ENCODE peak calls at places on chromosomes 7 and 10, in eight cellular contexts. One of them, this sample, is unnamed.

GRCh38 chr7:66741706-66742053 is 1.1 kb downstream of the RABGEF1 start:
- DNase-seq in PC-3: peak
- DNase-seq in astrocyte of the spinal cord: peak
- DNase-seq in HFFc6: no peak
- DNase-seq in OCI-LY7: no peak
- DNase-seq in upper lobe of right lung: no peak
- DNase-seq in activated CD8-positive, alpha-beta T cell treated with anti-CD3 and anti-CD28 coated beads for 36 hours: no peak
- DNase-seq in heart right ventricle: no peak
- DNase-seq in this sample: no peak

GRCh38 chr10:132448248-132448731 is 51.3 kb downstream of the PWWP2B start:
- DNase-seq in PC-3: peak
- DNase-seq in astrocyte of the spinal cord: no peak
- DNase-seq in HFFc6: no peak
- DNase-seq in OCI-LY7: peak
- DNase-seq in upper lobe of right lung: peak
- DNase-seq in activated CD8-positive, alpha-beta T cell treated with anti-CD3 and anti-CD28 coated beads for 36 hours: peak
- DNase-seq in heart right ventricle: no peak
- DNase-seq in this sample: peak

GRCh38 chr10:124743188-124744046 is 761 bp downstream of the FAM53B start:
- DNase-seq in PC-3: peak
- DNase-seq in astrocyte of the spinal cord: peak
- DNase-seq in HFFc6: peak
- DNase-seq in OCI-LY7: peak
- DNase-seq in upper lobe of right lung: peak
- DNase-seq in activated CD8-positive, alpha-beta T cell treated with anti-CD3 and anti-CD28 coated beads for 36 hours: peak
- DNase-seq in heart right ventricle: no peak
- DNase-seq in this sample: no peak

GRCh38 chr10:100340948-100341847 is 5.8 kb upstream of the SCD start:
- DNase-seq in PC-3: no peak
- DNase-seq in astrocyte of the spinal cord: peak
- DNase-seq in HFFc6: no peak
- DNase-seq in OCI-LY7: no peak
- DNase-seq in upper lobe of right lung: peak
- DNase-seq in activated CD8-positive, alpha-beta T cell treated with anti-CD3 and anti-CD28 coated beads for 36 hours: no peak
- DNase-seq in heart right ventricle: no peak
- DNase-seq in this sample: no peak

GRCh38 chr7:18354108-18354507 is 141.4 kb upstream of the HDAC9 start:
- DNase-seq in PC-3: no peak
- DNase-seq in astrocyte of the spinal cord: no peak
- DNase-seq in HFFc6: no peak
- DNase-seq in OCI-LY7: no peak
- DNase-seq in upper lobe of right lung: no peak
- DNase-seq in activated CD8-positive, alpha-beta T cell treated with anti-CD3 and anti-CD28 coated beads for 36 hours: no peak
- DNase-seq in heart right ventricle: no peak
- DNase-seq in this sample: no peak

GRCh38 chr10:33010132-33011037 is 52.4 kb upstream of the ITGB1 start:
- DNase-seq in PC-3: peak
- DNase-seq in astrocyte of the spinal cord: peak
- DNase-seq in HFFc6: peak
- DNase-seq in OCI-LY7: no peak
- DNase-seq in upper lobe of right lung: no peak
- DNase-seq in activated CD8-positive, alpha-beta T cell treated with anti-CD3 and anti-CD28 coated beads for 36 hours: peak
- DNase-seq in heart right ventricle: no peak
- DNase-seq in this sample: no peak

GRCh38 chr7:25028370-25028971 is 48.5 kb upstream of the OSBPL3 start:
- DNase-seq in PC-3: peak
- DNase-seq in astrocyte of the spinal cord: peak
- DNase-seq in HFFc6: peak
- DNase-seq in OCI-LY7: no peak
- DNase-seq in upper lobe of right lung: no peak
- DNase-seq in activated CD8-positive, alpha-beta T cell treated with anti-CD3 and anti-CD28 coated beads for 36 hours: peak
- DNase-seq in heart right ventricle: no peak
- DNase-seq in this sample: no peak

GRCh38 chr10:4074559-4075407 is 289.8 kb upstream of the KLF6 start:
- DNase-seq in PC-3: no peak
- DNase-seq in astrocyte of the spinal cord: peak
- DNase-seq in HFFc6: no peak
- DNase-seq in OCI-LY7: no peak
- DNase-seq in upper lobe of right lung: no peak
- DNase-seq in activated CD8-positive, alpha-beta T cell treated with anti-CD3 and anti-CD28 coated beads for 36 hours: no peak
- DNase-seq in heart right ventricle: peak
- DNase-seq in this sample: no peak

GRCh38 chr7:151512353-151512752 is 7.3 kb downstream of the RHEB start:
- DNase-seq in PC-3: no peak
- DNase-seq in astrocyte of the spinal cord: no peak
- DNase-seq in HFFc6: no peak
- DNase-seq in OCI-LY7: no peak
- DNase-seq in upper lobe of right lung: no peak
- DNase-seq in activated CD8-positive, alpha-beta T cell treated with anti-CD3 and anti-CD28 coated beads for 36 hours: no peak
- DNase-seq in heart right ventricle: no peak
- DNase-seq in this sample: no peak

GRCh38 chr7:97298561-97298960 is 181.1 kb downstream of the SDHAF3 start:
- DNase-seq in PC-3: no peak
- DNase-seq in astrocyte of the spinal cord: no peak
- DNase-seq in HFFc6: no peak
- DNase-seq in OCI-LY7: no peak
- DNase-seq in upper lobe of right lung: no peak
- DNase-seq in activated CD8-positive, alpha-beta T cell treated with anti-CD3 and anti-CD28 coated beads for 36 hours: no peak
- DNase-seq in heart right ventricle: no peak
- DNase-seq in this sample: no peak

GRCh38 chr10:132004052-132004451 is 22.3 kb upstream of the BNIP3 start:
- DNase-seq in PC-3: no peak
- DNase-seq in astrocyte of the spinal cord: no peak
- DNase-seq in HFFc6: no peak
- DNase-seq in OCI-LY7: no peak
- DNase-seq in upper lobe of right lung: no peak
- DNase-seq in activated CD8-positive, alpha-beta T cell treated with anti-CD3 and anti-CD28 coated beads for 36 hours: no peak
- DNase-seq in heart right ventricle: no peak
- DNase-seq in this sample: no peak

GRCh38 chr7:159010411-159010810 is 134.3 kb downstream of the VIPR2 start:
- DNase-seq in PC-3: no peak
- DNase-seq in astrocyte of the spinal cord: no peak
- DNase-seq in HFFc6: no peak
- DNase-seq in OCI-LY7: no peak
- DNase-seq in upper lobe of right lung: peak
- DNase-seq in activated CD8-positive, alpha-beta T cell treated with anti-CD3 and anti-CD28 coated beads for 36 hours: no peak
- DNase-seq in heart right ventricle: no peak
- DNase-seq in this sample: no peak

GRCh38 chr7:134755422-134756022 is 23.9 kb upstream of the CALD1 start:
- DNase-seq in PC-3: peak
- DNase-seq in astrocyte of the spinal cord: peak
- DNase-seq in HFFc6: peak
- DNase-seq in OCI-LY7: peak
- DNase-seq in upper lobe of right lung: no peak
- DNase-seq in activated CD8-positive, alpha-beta T cell treated with anti-CD3 and anti-CD28 coated beads for 36 hours: peak
- DNase-seq in heart right ventricle: peak
- DNase-seq in this sample: no peak

GRCh38 chr7:106844286-106844997 is 20.6 kb upstream of the PIK3CG start:
- DNase-seq in PC-3: no peak
- DNase-seq in astrocyte of the spinal cord: no peak
- DNase-seq in HFFc6: no peak
- DNase-seq in OCI-LY7: no peak
- DNase-seq in upper lobe of right lung: no peak
- DNase-seq in activated CD8-positive, alpha-beta T cell treated with anti-CD3 and anti-CD28 coated beads for 36 hours: no peak
- DNase-seq in heart right ventricle: no peak
- DNase-seq in this sample: no peak

GRCh38 chr7:148262721-148263229 is 327.8 kb upstream of the C7orf33 start:
- DNase-seq in PC-3: peak
- DNase-seq in astrocyte of the spinal cord: peak
- DNase-seq in HFFc6: peak
- DNase-seq in OCI-LY7: peak
- DNase-seq in upper lobe of right lung: peak
- DNase-seq in activated CD8-positive, alpha-beta T cell treated with anti-CD3 and anti-CD28 coated beads for 36 hours: peak
- DNase-seq in heart right ventricle: peak
- DNase-seq in this sample: peak

GRCh38 chr7:66283003-66283920 is 78.1 kb downstream of the TPST1 start:
- DNase-seq in PC-3: peak
- DNase-seq in astrocyte of the spinal cord: peak
- DNase-seq in HFFc6: peak
- DNase-seq in OCI-LY7: no peak
- DNase-seq in upper lobe of right lung: no peak
- DNase-seq in activated CD8-positive, alpha-beta T cell treated with anti-CD3 and anti-CD28 coated beads for 36 hours: no peak
- DNase-seq in heart right ventricle: no peak
- DNase-seq in this sample: no peak

DNA sequence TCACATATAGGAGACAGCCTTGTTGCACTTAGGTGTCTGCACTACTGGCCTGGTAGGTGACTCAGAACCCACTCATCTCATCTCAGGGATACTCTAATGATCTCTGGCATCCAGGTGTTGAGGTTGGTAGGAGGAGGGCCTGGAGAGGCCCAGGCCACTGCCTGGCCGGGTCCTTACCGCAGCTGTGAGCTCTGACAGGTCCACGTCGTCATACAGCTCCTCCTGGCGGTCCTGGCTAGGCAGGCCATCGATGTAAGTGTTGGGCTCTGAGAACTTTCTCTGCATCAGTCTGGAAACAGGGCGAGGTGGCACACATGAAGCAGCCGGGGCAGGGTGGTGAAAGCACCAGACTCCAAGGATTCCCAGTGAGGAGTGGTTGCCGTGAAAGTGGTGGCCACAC is 62.1 kb downstream of the VWA2 start:
- DNase-seq in PC-3: peak
- DNase-seq in astrocyte of the spinal cord: no peak
- DNase-seq in HFFc6: no peak
- DNase-seq in OCI-LY7: no peak
- DNase-seq in upper lobe of right lung: peak
- DNase-seq in activated CD8-positive, alpha-beta T cell treated with anti-CD3 and anti-CD28 coated beads for 36 hours: no peak
- DNase-seq in heart right ventricle: no peak
- DNase-seq in this sample: no peak
- TF ChIP-seq CTCF in PC-3: peak
- TF ChIP-seq CTCF in astrocyte of the spinal cord: no peak
- TF ChIP-seq CTCF in HFFc6: no peak
- TF ChIP-seq CTCF in OCI-LY7: no peak
- TF ChIP-seq CTCF in upper lobe of right lung: no peak
- TF ChIP-seq CTCF in activated CD8-positive, alpha-beta T cell treated with anti-CD3 and anti-CD28 coated beads for 36 hours: no peak
- TF ChIP-seq CTCF in heart right ventricle: no peak
- TF ChIP-seq CTCF in this sample: no peak

DNA sequence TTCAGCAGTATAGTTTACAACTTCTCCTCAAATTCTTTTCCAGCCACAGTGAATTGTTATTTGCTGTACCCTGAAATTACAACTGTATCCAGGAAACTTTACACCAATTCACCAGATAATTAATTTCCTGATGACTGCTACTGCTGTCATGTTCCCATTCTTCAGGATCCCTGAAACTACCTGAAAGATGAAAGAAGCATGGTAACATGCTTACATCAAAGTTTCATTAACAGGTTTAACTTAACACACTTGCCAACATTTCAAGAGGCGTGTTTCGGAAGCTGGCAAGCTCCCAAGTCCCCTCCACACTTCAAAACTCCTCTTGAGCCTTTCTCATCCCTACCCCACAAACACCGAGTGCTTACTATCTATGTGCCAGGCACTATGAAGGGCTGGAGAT is 88.7 kb downstream of the MPP7 start:
- DNase-seq in PC-3: no peak
- DNase-seq in astrocyte of the spinal cord: no peak
- DNase-seq in HFFc6: no peak
- DNase-seq in OCI-LY7: no peak
- DNase-seq in upper lobe of right lung: no peak
- DNase-seq in activated CD8-positive, alpha-beta T cell treated with anti-CD3 and anti-CD28 coated beads for 36 hours: no peak
- DNase-seq in heart right ventricle: no peak
- DNase-seq in this sample: no peak
- TF ChIP-seq CTCF in PC-3: no peak
- TF ChIP-seq CTCF in astrocyte of the spinal cord: no peak
- TF ChIP-seq CTCF in HFFc6: no peak
- TF ChIP-seq CTCF in OCI-LY7: no peak
- TF ChIP-seq CTCF in upper lobe of right lung: no peak
- TF ChIP-seq CTCF in activated CD8-positive, alpha-beta T cell treated with anti-CD3 and anti-CD28 coated beads for 36 hours: no peak
- TF ChIP-seq CTCF in heart right ventricle: no peak
- TF ChIP-seq CTCF in this sample: no peak

GRCh38 chr10:22340362-22341189 is 4.7 kb upstream of the SPAG6 start:
- DNase-seq in PC-3: peak
- DNase-seq in astrocyte of the spinal cord: peak
- DNase-seq in HFFc6: peak
- DNase-seq in OCI-LY7: peak
- DNase-seq in upper lobe of right lung: peak
- DNase-seq in activated CD8-positive, alpha-beta T cell treated with anti-CD3 and anti-CD28 coated beads for 36 hours: peak
- DNase-seq in heart right ventricle: peak
- DNase-seq in this sample: peak
- TF ChIP-seq CTCF in PC-3: no peak
- TF ChIP-seq CTCF in astrocyte of the spinal cord: no peak
- TF ChIP-seq CTCF in HFFc6: no peak
- TF ChIP-seq CTCF in OCI-LY7: no peak
- TF ChIP-seq CTCF in upper lobe of right lung: no peak
- TF ChIP-seq CTCF in activated CD8-positive, alpha-beta T cell treated with anti-CD3 and anti-CD28 coated beads for 36 hours: no peak
- TF ChIP-seq CTCF in heart right ventricle: no peak
- TF ChIP-seq CTCF in this sample: no peak

DNA sequence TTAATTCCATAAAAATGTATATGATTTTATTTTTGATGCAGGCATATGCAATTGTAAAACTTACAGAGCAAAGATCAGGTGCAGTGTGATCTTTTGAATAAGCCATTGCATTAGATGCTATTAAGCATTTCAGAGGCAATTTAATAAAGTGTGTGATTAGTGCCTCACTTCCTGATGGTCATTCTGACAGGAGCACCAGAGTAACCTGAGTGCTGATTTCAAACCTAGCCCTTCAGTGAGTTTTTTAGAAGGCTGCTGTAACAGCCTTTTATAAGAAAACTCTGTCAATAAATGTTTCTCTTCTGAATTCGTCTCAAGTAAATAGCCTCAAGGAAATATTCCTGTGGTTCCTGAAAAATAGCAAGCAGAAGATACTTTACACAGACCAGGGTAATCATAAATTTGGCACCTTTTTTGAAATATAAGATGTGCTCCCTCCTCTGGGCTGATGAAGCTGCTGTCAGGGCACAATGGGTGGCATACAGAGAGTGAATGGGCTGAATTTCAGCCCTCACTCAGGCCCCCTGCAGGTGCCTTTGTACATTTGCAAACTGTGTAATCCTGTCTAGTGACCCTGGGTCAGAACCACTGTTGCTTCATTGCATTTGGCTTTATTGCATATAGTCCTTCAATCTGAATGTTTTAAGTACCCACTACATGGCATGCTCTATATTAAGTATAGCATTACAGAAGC is 193.7 kb upstream of the CSTF2T start:
- DNase-seq in PC-3: peak
- DNase-seq in astrocyte of the spinal cord: no peak
- DNase-seq in HFFc6: no peak
- DNase-seq in OCI-LY7: peak
- DNase-seq in upper lobe of right lung: no peak
- DNase-seq in activated CD8-positive, alpha-beta T cell treated with anti-CD3 and anti-CD28 coated beads for 36 hours: peak
- DNase-seq in heart right ventricle: no peak
- DNase-seq in this sample: no peak
- TF ChIP-seq CTCF in PC-3: peak
- TF ChIP-seq CTCF in astrocyte of the spinal cord: peak
- TF ChIP-seq CTCF in HFFc6: peak
- TF ChIP-seq CTCF in OCI-LY7: peak
- TF ChIP-seq CTCF in upper lobe of right lung: peak
- TF ChIP-seq CTCF in activated CD8-positive, alpha-beta T cell treated with anti-CD3 and anti-CD28 coated beads for 36 hours: peak
- TF ChIP-seq CTCF in heart right ventricle: peak
- TF ChIP-seq CTCF in this sample: no peak

GRCh38 chr7:16891338-16891737 is 9.6 kb upstream of the AGR3 start:
- DNase-seq in PC-3: peak
- DNase-seq in astrocyte of the spinal cord: peak
- DNase-seq in HFFc6: peak
- DNase-seq in OCI-LY7: peak
- DNase-seq in upper lobe of right lung: no peak
- DNase-seq in activated CD8-positive, alpha-beta T cell treated with anti-CD3 and anti-CD28 coated beads for 36 hours: peak
- DNase-seq in heart right ventricle: peak
- DNase-seq in this sample: peak
- TF ChIP-seq CTCF in PC-3: peak
- TF ChIP-seq CTCF in astrocyte of the spinal cord: peak
- TF ChIP-seq CTCF in HFFc6: peak
- TF ChIP-seq CTCF in OCI-LY7: peak
- TF ChIP-seq CTCF in upper lobe of right lung: peak
- TF ChIP-seq CTCF in activated CD8-positive, alpha-beta T cell treated with anti-CD3 and anti-CD28 coated beads for 36 hours: peak
- TF ChIP-seq CTCF in heart right ventricle: peak
- TF ChIP-seq CTCF in this sample: peak

GRCh38 chr10:24513155-24513554 is 210.5 kb downstream of the ARHGAP21 start:
- DNase-seq in PC-3: peak
- DNase-seq in astrocyte of the spinal cord: peak
- DNase-seq in HFFc6: no peak
- DNase-seq in OCI-LY7: no peak
- DNase-seq in upper lobe of right lung: no peak
- DNase-seq in activated CD8-positive, alpha-beta T cell treated with anti-CD3 and anti-CD28 coated beads for 36 hours: peak
- DNase-seq in heart right ventricle: no peak
- DNase-seq in this sample: no peak
- TF ChIP-seq CTCF in PC-3: peak
- TF ChIP-seq CTCF in astrocyte of the spinal cord: peak
- TF ChIP-seq CTCF in HFFc6: peak
- TF ChIP-seq CTCF in OCI-LY7: no peak
- TF ChIP-seq CTCF in upper lobe of right lung: peak
- TF ChIP-seq CTCF in activated CD8-positive, alpha-beta T cell treated with anti-CD3 and anti-CD28 coated beads for 36 hours: no peak
- TF ChIP-seq CTCF in heart right ventricle: peak
- TF ChIP-seq CTCF in this sample: peak

This sample was measured in GM10248.